ENCODE peak calls at places on chromosomes 6 and 20, in nine cellular contexts. K, V, A, N, I, F, H, D and R are unnamed samples.

GRCh38 chr20:1391640-1392442 is 1.0 kb downstream of the FKBP1A start:
- DNase-seq in N (no peak), H (no peak), I (no peak), F (peak; percentile 31), A (no peak), V (peak; percentile 49), D (no peak), K (no peak), R (no peak)

GRCh38 chr6:155273438-155273837 is 9.6 kb downstream of the CLDN20 start:
- DNase-seq in N (no peak), K (no peak), I (no peak), F (peak; percentile 96), H (no peak), D (peak; percentile 70), V (no peak), A (peak; percentile 96), R (no peak)

GRCh38 chr6:86744048-86744447 is 193.3 kb upstream of the HTR1E start:
- DNase-seq in V (no peak), D (no peak), N (no peak), H (no peak), F (no peak), I (no peak), A (no peak), K (no peak), R (no peak)

GRCh38 chr20:18705490-18705889 is 108.1 kb upstream of the SCP2D1 start:
- DNase-seq in H (no peak), F (peak; percentile 91), D (peak; percentile 93), V (no peak), N (no peak), I (no peak), A (peak; percentile 37), K (no peak), R (no peak)

GRCh38 chr6:132570221-132570777 is at the start of gene TAAR6:
- DNase-seq in D (no peak), I (no peak), H (no peak), A (no peak), V (no peak), K (no peak), N (no peak), F (no peak), R (no peak)

GRCh38 chr6:157607317-157608109 is 215.5 kb upstream of the SNX9 start:
- DNase-seq in H (no peak), A (no peak), V (no peak), F (peak; percentile 39), N (no peak), K (no peak), D (no peak), I (no peak), R (no peak)

GRCh38 chr6:27810768-27811298 is 101.4 kb downstream of the OR2B2 start:
- DNase-seq in I (no peak), F (no peak), V (no peak), D (no peak), A (no peak), N (no peak), H (no peak), K (no peak), R (no peak)

GRCh38 chr20:18728165-18728866 is 85.3 kb upstream of the SCP2D1 start:
- DNase-seq in N (no peak), I (no peak), V (no peak), D (no peak), H (no peak), A (no peak), F (no peak), K (no peak), R (no peak)

GRCh38 chr20:38129248-38129865 is 35.7 kb downstream of the TGM2 start:
- DNase-seq in F (no peak), I (no peak), N (no peak), D (no peak), V (no peak), K (no peak), H (no peak), A (no peak), R (no peak)

GRCh38 chr20:57103146-57103800 is 163.2 kb downstream of the BMP7 start:
- DNase-seq in H (no peak), I (no peak), F (no peak), A (no peak), K (no peak), V (no peak), D (no peak), N (no peak), R (no peak)

GRCh38 chr6:148943451-148943850 is 196.6 kb downstream of the UST start:
- DNase-seq in V (no peak), D (no peak), N (no peak), H (no peak), F (peak; percentile 62), I (no peak), A (peak; percentile 24), K (no peak), R (no peak)

GRCh38 chr20:44407402-44408184 is 52.1 kb downstream of the HNF4A start:
- DNase-seq in F (peak; percentile 45), N (no peak), V (no peak), D (no peak), H (peak; percentile 80), A (no peak), I (no peak), K (no peak), R (no peak)

GRCh38 chr6:103273048-103273447 is 1586.7 kb downstream of the HACE1 start:
- DNase-seq in K (no peak), F (peak; percentile 32), N (no peak), A (no peak), H (peak; percentile 56), V (peak; percentile 26), D (peak; percentile 3), I (no peak), R (no peak)

GRCh38 chr20:45823949-45824835 is 2.9 kb downstream of the TNNC2 start:
- DNase-seq in H (no peak), A (no peak), K (peak; percentile 14), N (peak; percentile 46), V (peak; percentile 85), I (peak; percentile 28), D (no peak), F (peak; percentile 47), R (no peak)

GRCh38 chr6:139431602-139431956 is 57.1 kb upstream of the CITED2 start:
- DNase-seq in K (no peak), N (no peak), F (no peak), A (no peak), D (no peak), I (no peak), V (no peak), H (no peak), R (no peak)

GRCh38 chr20:25669826-25670422 is 26.7 kb downstream of the ZNF337 start:
- DNase-seq in K (no peak), D (peak; percentile 87), I (no peak), H (no peak), A (no peak), N (no peak), F (peak; percentile 84), V (no peak), R (no peak)

GRCh38 chr20:57326667-57327455 is 2.7 kb upstream of the SPO11 start:
- DNase-seq in H (peak; percentile 33), F (no peak), I (no peak), V (no peak), D (no peak), A (no peak), K (no peak), N (no peak), R (no peak)

GRCh38 chr6:29887819-29888581 is 54.3 kb upstream of the HLA-A start:
- DNase-seq in F (peak; percentile 23), H (peak; percentile 18), D (peak; percentile 10), N (peak; percentile 90), V (peak; percentile 35), K (peak; percentile 77), I (peak; percentile 80), A (no peak), R (no peak)

GRCh38 chr6:6915813-6916547 is 191.8 kb upstream of the RREB1 start:
- DNase-seq in F (peak; percentile 92), K (no peak), A (peak; percentile 8), H (no peak), N (no peak), D (no peak), V (no peak), I (no peak), R (no peak)

GRCh38 chr6:126048635-126049034 is 62.3 kb downstream of the TRMT11 start:
- DNase-seq in I (no peak), V (no peak), K (no peak), F (no peak), N (no peak), A (no peak), D (no peak), H (no peak), R (no peak)

GRCh38 chr6:20182926-20183521 is 29.2 kb downstream of the MBOAT1 start:
- DNase-seq in H (no peak), D (no peak), I (no peak), F (peak; percentile 42), N (no peak), V (no peak), A (peak; percentile 18), K (no peak), R (no peak)

GRCh38 chr6:168247456-168248147 is 72.0 kb downstream of the DACT2 start:
- DNase-seq in H (no peak), N (no peak), F (peak; percentile 11), V (no peak), D (no peak), A (no peak), I (no peak), K (no peak), R (no peak)

GRCh38 chr20:18288748-18289705 is 700 bp downstream of the ZNF133 start:
- DNase-seq in K (no peak), N (no peak), F (peak; percentile 35), D (no peak), I (no peak), A (no peak), H (no peak), V (no peak), R (no peak)

GRCh38 chr20:41395669-41396664 is 29.3 kb upstream of the EMILIN3 start:
- DNase-seq in N (no peak), A (no peak), D (no peak), H (no peak), I (no peak), K (no peak), F (no peak), V (peak; percentile 59), R (no peak)

GRCh38 chr6:142953373-142954273 is 8.6 kb upstream of the HIVEP2 start:
- DNase-seq in H (no peak), V (no peak), A (no peak), F (no peak), I (no peak), D (no peak), K (no peak), N (no peak), R (no peak)

GRCh38 chr6:37657117-37657886 is 40.4 kb downstream of the MDGA1 start:
- DNase-seq in A (no peak), K (no peak), F (peak; percentile 36), N (no peak), H (peak; percentile 47), D (no peak), V (no peak), I (no peak), R (no peak)

GRCh38 chr6:105810922-105811482 is 275.1 kb upstream of the PRDM1 start:
- DNase-seq in F (no peak), K (no peak), A (no peak), V (no peak), D (no peak), N (no peak), H (no peak), I (no peak), R (no peak)

GRCh38 chr6:44001318-44001868 is 125.9 kb downstream of the MRPL14 start:
- DNase-seq in V (peak; percentile 65), N (no peak), D (no peak), H (peak; percentile 54), K (no peak), F (peak; percentile 40), I (no peak), A (no peak), R (no peak)

GRCh38 chr20:52621401-52621800 is 350.8 kb upstream of the TSHZ2 start:
- DNase-seq in K (no peak), V (no peak), D (no peak), I (no peak), H (no peak), N (no peak), F (no peak), A (no peak), R (no peak)

GRCh38 chr20:62627901-62628612 is 14.2 kb upstream of the SLCO4A1 start:
- DNase-seq in V (no peak), A (peak; percentile 13), K (no peak), D (no peak), N (no peak), H (no peak), I (no peak), F (no peak), R (no peak)

GRCh38 chr6:134637282-134637681 is 312.6 kb downstream of the ALDH8A1 start:
- DNase-seq in A (no peak), K (no peak), F (no peak), V (no peak), N (no peak), I (no peak), H (no peak), D (no peak), R (no peak)